ENCODE peak calls at places on chromosomes 6 and 20, in ten cellular contexts. One of them, this sample, is unnamed.
A peak's percentile ranks its signal among the peaks of the same experiment; 100 is the strongest.

GRCh38 chr6:115969207-115969929 is 91.3 kb downstream of the FRK start:
- DNase-seq in esophagus muscularis mucosa: no peak
- DNase-seq in tibial nerve: no peak
- DNase-seq in upper lobe of left lung: no peak
- DNase-seq in transverse colon: no peak
- DNase-seq in A549: no peak
- DNase-seq in ovary: no peak
- DNase-seq in stomach: no peak
- DNase-seq in GM12878: no peak
- DNase-seq in K562: no peak
- DNase-seq in this sample: no peak

GRCh38 chr6:21748343-21749063 is 155.0 kb downstream of the SOX4 start:
- DNase-seq in esophagus muscularis mucosa: no peak
- DNase-seq in stomach: no peak
- DNase-seq in ovary: no peak
- DNase-seq in transverse colon: no peak
- DNase-seq in K562: no peak
- DNase-seq in upper lobe of left lung: no peak
- DNase-seq in tibial nerve: no peak
- DNase-seq in GM12878: no peak
- DNase-seq in A549: no peak
- DNase-seq in this sample: no peak

GRCh38 chr20:47126709-47127108 is 229.8 kb downstream of the ZMYND8 start:
- DNase-seq in GM12878: no peak
- DNase-seq in esophagus muscularis mucosa: no peak
- DNase-seq in stomach: no peak
- DNase-seq in transverse colon: no peak
- DNase-seq in tibial nerve: no peak
- DNase-seq in A549: no peak
- DNase-seq in upper lobe of left lung: no peak
- DNase-seq in K562: no peak
- DNase-seq in ovary: no peak
- DNase-seq in this sample: no peak

GRCh38 chr20:458766-459165 is 3.6 kb downstream of the TBC1D20 start:
- DNase-seq in A549: no peak
- DNase-seq in tibial nerve: no peak
- DNase-seq in stomach: no peak
- DNase-seq in K562: no peak
- DNase-seq in upper lobe of left lung: no peak
- DNase-seq in esophagus muscularis mucosa: no peak
- DNase-seq in GM12878: no peak
- DNase-seq in ovary: no peak
- DNase-seq in transverse colon: no peak
- DNase-seq in this sample: no peak

GRCh38 chr6:151075005-151075404 is 164.8 kb upstream of the AKAP12 start:
- DNase-seq in stomach: no peak
- DNase-seq in ovary: no peak
- DNase-seq in transverse colon: no peak
- DNase-seq in tibial nerve: no peak
- DNase-seq in upper lobe of left lung: no peak
- DNase-seq in esophagus muscularis mucosa: no peak
- DNase-seq in K562: no peak
- DNase-seq in GM12878: no peak
- DNase-seq in A549: no peak
- DNase-seq in this sample: no peak

GRCh38 chr6:17156112-17156921 is 54.5 kb downstream of the STMND1 start:
- DNase-seq in esophagus muscularis mucosa: peak; percentile 91
- DNase-seq in upper lobe of left lung: no peak
- DNase-seq in GM12878: peak; percentile 20
- DNase-seq in A549: peak; percentile 34
- DNase-seq in transverse colon: peak; percentile 76
- DNase-seq in ovary: peak; percentile 75
- DNase-seq in stomach: peak; percentile 72
- DNase-seq in tibial nerve: peak; percentile 94
- DNase-seq in K562: peak; percentile 57
- DNase-seq in this sample: peak; percentile 83

GRCh38 chr20:20710847-20711315 is 1.6 kb downstream of the RALGAPA2 start:
- DNase-seq in A549: no peak
- DNase-seq in ovary: no peak
- DNase-seq in stomach: peak; percentile 77
- DNase-seq in transverse colon: peak; percentile 54
- DNase-seq in K562: no peak
- DNase-seq in tibial nerve: no peak
- DNase-seq in GM12878: no peak
- DNase-seq in esophagus muscularis mucosa: peak; percentile 87
- DNase-seq in upper lobe of left lung: no peak
- DNase-seq in this sample: no peak

GRCh38 chr20:24918579-24919566 is 30.2 kb upstream of the CST7 start:
- DNase-seq in tibial nerve: no peak
- DNase-seq in stomach: no peak
- DNase-seq in upper lobe of left lung: peak; percentile 50
- DNase-seq in transverse colon: no peak
- DNase-seq in GM12878: no peak
- DNase-seq in A549: no peak
- DNase-seq in esophagus muscularis mucosa: no peak
- DNase-seq in K562: no peak
- DNase-seq in ovary: no peak
- DNase-seq in this sample: no peak

GRCh38 chr20:19072988-19073387 is 139.5 kb upstream of the SLC24A3 start:
- DNase-seq in esophagus muscularis mucosa: peak; percentile 45
- DNase-seq in stomach: no peak
- DNase-seq in transverse colon: no peak
- DNase-seq in ovary: no peak
- DNase-seq in A549: no peak
- DNase-seq in GM12878: no peak
- DNase-seq in K562: no peak
- DNase-seq in tibial nerve: no peak
- DNase-seq in upper lobe of left lung: no peak
- DNase-seq in this sample: no peak

GRCh38 chr20:19077370-19078220 is 134.8 kb upstream of the SLC24A3 start:
- DNase-seq in A549: no peak
- DNase-seq in transverse colon: no peak
- DNase-seq in GM12878: no peak
- DNase-seq in stomach: no peak
- DNase-seq in ovary: no peak
- DNase-seq in esophagus muscularis mucosa: peak; percentile 90
- DNase-seq in K562: no peak
- DNase-seq in tibial nerve: no peak
- DNase-seq in upper lobe of left lung: no peak
- DNase-seq in this sample: no peak

GRCh38 chr20:19071902-19072498 is 140.4 kb upstream of the SLC24A3 start:
- DNase-seq in tibial nerve: no peak
- DNase-seq in A549: no peak
- DNase-seq in stomach: no peak
- DNase-seq in ovary: no peak
- DNase-seq in upper lobe of left lung: no peak
- DNase-seq in GM12878: no peak
- DNase-seq in K562: no peak
- DNase-seq in esophagus muscularis mucosa: no peak
- DNase-seq in transverse colon: no peak
- DNase-seq in this sample: no peak

GRCh38 chr20:19073584-19074198 is 138.8 kb upstream of the SLC24A3 start:
- DNase-seq in tibial nerve: no peak
- DNase-seq in upper lobe of left lung: no peak
- DNase-seq in K562: peak; percentile 24
- DNase-seq in GM12878: no peak
- DNase-seq in A549: peak; percentile 25
- DNase-seq in stomach: no peak
- DNase-seq in ovary: no peak
- DNase-seq in transverse colon: no peak
- DNase-seq in esophagus muscularis mucosa: peak; percentile 47
- DNase-seq in this sample: no peak

DNA sequence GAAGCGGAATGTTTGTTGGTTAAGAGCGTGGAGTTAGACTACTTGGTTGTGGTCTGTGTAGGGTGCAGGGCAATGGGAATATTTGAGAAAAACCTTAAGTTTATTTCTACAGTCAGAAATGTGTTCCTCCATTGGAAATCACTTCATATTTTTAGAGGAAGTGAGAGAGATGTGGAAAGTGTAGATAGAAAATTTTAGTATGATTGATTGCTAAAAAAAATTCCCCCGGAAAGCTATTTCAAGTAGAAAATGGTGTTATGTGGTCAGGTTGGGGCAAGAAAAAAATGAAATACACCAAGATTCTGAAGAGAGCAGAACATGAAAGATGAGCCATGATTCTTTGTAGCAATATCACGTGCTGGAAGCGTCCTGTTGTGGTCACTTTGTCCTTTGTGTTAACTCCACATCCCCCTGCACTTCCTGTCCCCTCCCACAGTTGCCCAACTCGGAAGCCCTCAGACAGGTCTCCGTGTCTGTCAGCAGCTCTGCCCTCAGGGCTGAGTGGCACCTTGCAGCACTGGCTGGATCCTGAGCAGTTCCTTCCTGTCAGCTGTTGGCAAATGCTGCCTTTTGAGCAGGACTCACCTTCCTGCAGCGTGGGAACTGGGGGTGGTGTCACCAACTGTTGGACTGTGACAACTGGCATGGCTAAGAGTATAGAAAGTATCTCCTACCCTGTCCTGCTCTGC is 137.5 kb upstream of the SLC24A3 start:
- DNase-seq in tibial nerve: no peak
- DNase-seq in transverse colon: no peak
- DNase-seq in esophagus muscularis mucosa: peak; percentile 57
- DNase-seq in ovary: no peak
- DNase-seq in K562: no peak
- DNase-seq in GM12878: peak; percentile 88
- DNase-seq in A549: no peak
- DNase-seq in upper lobe of left lung: no peak
- DNase-seq in stomach: no peak
- DNase-seq in this sample: no peak
- TF ChIP-seq EP300 in tibial nerve: no peak
- TF ChIP-seq EP300 in transverse colon: no peak
- TF ChIP-seq EP300 in esophagus muscularis mucosa: no peak
- TF ChIP-seq EP300 in ovary: no peak
- TF ChIP-seq EP300 in K562: no peak
- TF ChIP-seq EP300 in GM12878: peak; percentile 59
- TF ChIP-seq EP300 in A549: no peak
- TF ChIP-seq EP300 in upper lobe of left lung: no peak
- TF ChIP-seq EP300 in stomach: no peak
- TF ChIP-seq EP300 in this sample: no peak

GRCh38 chr6:14447240-14447639 is 329.7 kb downstream of the CD83 start:
- DNase-seq in K562: no peak
- DNase-seq in A549: no peak
- DNase-seq in tibial nerve: no peak
- DNase-seq in stomach: no peak
- DNase-seq in upper lobe of left lung: no peak
- DNase-seq in ovary: no peak
- DNase-seq in transverse colon: no peak
- DNase-seq in GM12878: no peak
- DNase-seq in esophagus muscularis mucosa: no peak
- DNase-seq in this sample: no peak

GRCh38 chr6:14451594-14452374 is 334.2 kb downstream of the CD83 start:
- DNase-seq in ovary: no peak
- DNase-seq in esophagus muscularis mucosa: no peak
- DNase-seq in transverse colon: no peak
- DNase-seq in stomach: no peak
- DNase-seq in GM12878: no peak
- DNase-seq in K562: peak; percentile 70
- DNase-seq in upper lobe of left lung: no peak
- DNase-seq in A549: no peak
- DNase-seq in tibial nerve: no peak
- DNase-seq in this sample: no peak

GRCh38 chr6:14450133-14451040 is 332.8 kb downstream of the CD83 start:
- DNase-seq in GM12878: no peak
- DNase-seq in transverse colon: no peak
- DNase-seq in A549: no peak
- DNase-seq in stomach: no peak
- DNase-seq in ovary: no peak
- DNase-seq in K562: no peak
- DNase-seq in tibial nerve: no peak
- DNase-seq in esophagus muscularis mucosa: no peak
- DNase-seq in upper lobe of left lung: no peak
- DNase-seq in this sample: no peak

GRCh38 chr6:14444296-14444993 is 326.9 kb downstream of the CD83 start:
- DNase-seq in stomach: no peak
- DNase-seq in esophagus muscularis mucosa: no peak
- DNase-seq in transverse colon: no peak
- DNase-seq in upper lobe of left lung: no peak
- DNase-seq in K562: no peak
- DNase-seq in ovary: no peak
- DNase-seq in GM12878: no peak
- DNase-seq in tibial nerve: no peak
- DNase-seq in A549: no peak
- DNase-seq in this sample: no peak

DNA sequence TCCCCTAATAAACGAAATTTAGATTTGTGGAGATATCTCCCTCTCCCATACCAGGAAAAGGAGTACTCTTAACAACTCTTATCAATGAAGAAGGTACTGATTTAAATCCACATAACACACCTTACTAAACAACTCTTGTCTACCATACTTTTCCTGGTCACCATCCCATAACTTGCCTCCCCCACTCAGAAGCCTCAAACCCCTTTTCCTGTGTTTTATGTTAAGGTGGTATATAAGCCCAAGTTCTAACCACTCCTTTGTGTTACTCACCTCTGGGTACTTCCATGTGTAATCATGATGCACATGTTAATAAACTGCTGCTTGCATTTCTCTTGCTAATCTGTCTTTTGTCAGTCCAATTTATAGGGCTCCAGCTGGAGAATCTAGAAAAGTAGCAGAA is 330.7 kb downstream of the CD83 start:
- DNase-seq in tibial nerve: no peak
- DNase-seq in A549: no peak
- DNase-seq in stomach: no peak
- DNase-seq in ovary: no peak
- DNase-seq in transverse colon: no peak
- DNase-seq in GM12878: no peak
- DNase-seq in esophagus muscularis mucosa: no peak
- DNase-seq in K562: no peak
- DNase-seq in upper lobe of left lung: no peak
- DNase-seq in this sample: no peak
- H3K4me1 ChIP-seq in tibial nerve: no peaks in the 10 kb centered on the region
- H3K4me1 ChIP-seq in A549: no peaks in the 10 kb centered on the region
- H3K4me1 ChIP-seq in stomach: no peaks in the 10 kb centered on the region
- H3K4me1 ChIP-seq in ovary: peaks cover 6% of the 10 kb centered on the region
- H3K4me1 ChIP-seq in transverse colon: no peaks in the 10 kb centered on the region
- H3K4me1 ChIP-seq in GM12878: no peaks in the 10 kb centered on the region
- H3K4me1 ChIP-seq in esophagus muscularis mucosa: peaks cover 4% of the 10 kb centered on the region
- H3K4me1 ChIP-seq in K562: peaks cover 51% of the 10 kb centered on the region
- H3K4me1 ChIP-seq in upper lobe of left lung: peaks cover 5% of the 10 kb centered on the region
- H3K4me1 ChIP-seq in this sample: no peaks in the 10 kb centered on the region

GRCh38 chr6:90765491-90765890 is 178.6 kb upstream of the MAP3K7 start:
- DNase-seq in ovary: no peak
- DNase-seq in tibial nerve: no peak
- DNase-seq in K562: no peak
- DNase-seq in upper lobe of left lung: no peak
- DNase-seq in GM12878: no peak
- DNase-seq in A549: no peak
- DNase-seq in esophagus muscularis mucosa: no peak
- DNase-seq in transverse colon: no peak
- DNase-seq in stomach: no peak
- DNase-seq in this sample: no peak

GRCh38 chr6:90770778-90771177 is 183.9 kb upstream of the MAP3K7 start:
- DNase-seq in GM12878: no peak
- DNase-seq in stomach: no peak
- DNase-seq in ovary: no peak
- DNase-seq in transverse colon: no peak
- DNase-seq in upper lobe of left lung: no peak
- DNase-seq in A549: no peak
- DNase-seq in esophagus muscularis mucosa: no peak
- DNase-seq in K562: no peak
- DNase-seq in tibial nerve: no peak
- DNase-seq in this sample: no peak

GRCh38 chr6:90764001-90764400 is 177.1 kb upstream of the MAP3K7 start:
- DNase-seq in stomach: no peak
- DNase-seq in esophagus muscularis mucosa: no peak
- DNase-seq in GM12878: no peak
- DNase-seq in ovary: no peak
- DNase-seq in upper lobe of left lung: no peak
- DNase-seq in A549: no peak
- DNase-seq in tibial nerve: no peak
- DNase-seq in K562: no peak
- DNase-seq in transverse colon: no peak
- DNase-seq in this sample: no peak

DNA sequence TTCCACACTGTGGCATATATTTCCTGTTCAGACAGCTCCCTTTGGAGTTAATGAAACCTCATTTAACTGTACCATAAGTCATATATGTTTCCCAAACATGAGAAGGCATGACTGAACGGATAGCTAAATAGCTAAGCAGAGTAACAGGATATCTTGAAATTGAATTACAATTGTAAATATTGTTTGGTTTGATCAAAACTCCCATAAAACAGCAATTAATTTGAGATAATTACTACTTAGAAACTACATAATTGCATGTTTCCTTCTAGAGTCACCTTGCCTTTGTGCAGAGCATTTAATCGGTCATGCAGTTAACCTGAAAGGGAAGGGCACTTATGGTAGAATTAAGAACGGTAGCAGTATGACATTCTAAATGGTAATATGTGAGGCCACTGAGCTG is 179.0 kb upstream of the MAP3K7 start:
- DNase-seq in ovary: no peak
- DNase-seq in esophagus muscularis mucosa: no peak
- DNase-seq in upper lobe of left lung: no peak
- DNase-seq in GM12878: no peak
- DNase-seq in K562: no peak
- DNase-seq in transverse colon: no peak
- DNase-seq in stomach: no peak
- DNase-seq in A549: no peak
- DNase-seq in tibial nerve: no peak
- DNase-seq in this sample: no peak
- TF ChIP-seq EP300 in ovary: no peak
- TF ChIP-seq EP300 in esophagus muscularis mucosa: no peak
- TF ChIP-seq EP300 in upper lobe of left lung: no peak
- TF ChIP-seq EP300 in GM12878: no peak
- TF ChIP-seq EP300 in K562: no peak
- TF ChIP-seq EP300 in transverse colon: no peak
- TF ChIP-seq EP300 in stomach: no peak
- TF ChIP-seq EP300 in A549: no peak
- TF ChIP-seq EP300 in tibial nerve: no peak
- TF ChIP-seq EP300 in this sample: no peak

GRCh38 chr6:109292983-109293586 is 89.2 kb downstream of the CD164 start:
- DNase-seq in tibial nerve: no peak
- DNase-seq in upper lobe of left lung: no peak
- DNase-seq in transverse colon: no peak
- DNase-seq in ovary: no peak
- DNase-seq in esophagus muscularis mucosa: no peak
- DNase-seq in A549: no peak
- DNase-seq in K562: no peak
- DNase-seq in GM12878: no peak
- DNase-seq in stomach: no peak
- DNase-seq in this sample: no peak

GRCh38 chr6:109292420-109292819 is 89.8 kb downstream of the CD164 start:
- DNase-seq in tibial nerve: no peak
- DNase-seq in GM12878: no peak
- DNase-seq in K562: peak; percentile 51
- DNase-seq in stomach: no peak
- DNase-seq in esophagus muscularis mucosa: no peak
- DNase-seq in upper lobe of left lung: no peak
- DNase-seq in ovary: no peak
- DNase-seq in transverse colon: peak; percentile 24
- DNase-seq in A549: no peak
- DNase-seq in this sample: no peak

GRCh38 chr6:109295109-109295765 is 87.0 kb downstream of the CD164 start:
- DNase-seq in esophagus muscularis mucosa: no peak
- DNase-seq in K562: peak; percentile 42
- DNase-seq in ovary: no peak
- DNase-seq in transverse colon: no peak
- DNase-seq in upper lobe of left lung: no peak
- DNase-seq in tibial nerve: no peak
- DNase-seq in GM12878: no peak
- DNase-seq in stomach: no peak
- DNase-seq in A549: no peak
- DNase-seq in this sample: no peak

GRCh38 chr6:109290143-109290931 is 91.9 kb downstream of the CD164 start:
- DNase-seq in stomach: no peak
- DNase-seq in transverse colon: no peak
- DNase-seq in tibial nerve: no peak
- DNase-seq in GM12878: no peak
- DNase-seq in upper lobe of left lung: peak; percentile 80
- DNase-seq in K562: no peak
- DNase-seq in ovary: no peak
- DNase-seq in esophagus muscularis mucosa: peak; percentile 37
- DNase-seq in A549: no peak
- DNase-seq in this sample: no peak

GRCh38 chr6:109291893-109292292 is 90.4 kb downstream of the CD164 start:
- DNase-seq in GM12878: no peak
- DNase-seq in upper lobe of left lung: no peak
- DNase-seq in tibial nerve: no peak
- DNase-seq in stomach: no peak
- DNase-seq in transverse colon: no peak
- DNase-seq in ovary: no peak
- DNase-seq in K562: no peak
- DNase-seq in A549: no peak
- DNase-seq in esophagus muscularis mucosa: no peak
- DNase-seq in this sample: no peak
- H3K4me1 ChIP-seq in GM12878: no peaks in the 10 kb centered on the region
- H3K4me1 ChIP-seq in upper lobe of left lung: no peaks in the 10 kb centered on the region
- H3K4me1 ChIP-seq in tibial nerve: no peaks in the 10 kb centered on the region
- H3K4me1 ChIP-seq in stomach: peaks cover 13% of the 10 kb centered on the region
- H3K4me1 ChIP-seq in transverse colon: peaks cover 16% of the 10 kb centered on the region
- H3K4me1 ChIP-seq in ovary: no peaks in the 10 kb centered on the region
- H3K4me1 ChIP-seq in K562: peaks cover 36% of the 10 kb centered on the region
- H3K4me1 ChIP-seq in A549: peaks cover 12% of the 10 kb centered on the region
- H3K4me1 ChIP-seq in esophagus muscularis mucosa: peaks cover 8% of the 10 kb centered on the region
- H3K4me1 ChIP-seq in this sample: no peaks in the 10 kb centered on the region

This sample was measured in sigmoid colon.